ENCODE peak calls at places on chromosomes 12 and 14, in seven cellular contexts. J is ovary, S is GM12878, Q is HCT116, E is GM12891, N is Peyer's patch, F is A549. D is an unnamed sample.

GRCh38 chr12:49866859-49867579 is 24.1 kb upstream of the BCDIN3D start:
- DNase-seq in J (peak), Q (peak), N (peak), F (peak), S (no peak), E (peak), D (peak)

GRCh38 chr12:76614364-76614763 is 54.8 kb upstream of the OSBPL8 start:
- DNase-seq in Q (no peak), S (no peak), N (no peak), E (no peak), J (no peak), F (no peak), D (no peak)

GRCh38 chr12:130880411-130880885 is 8.6 kb downstream of the RAN start:
- DNase-seq in F (no peak), E (no peak), S (no peak), Q (no peak), J (no peak), N (no peak), D (peak)

GRCh38 chr14:75059642-75060041 is 4.2 kb downstream of the ACYP1 start:
- DNase-seq in S (no peak), N (no peak), E (no peak), J (no peak), F (no peak), Q (no peak), D (no peak)

GRCh38 chr14:52266179-52266578 is 1.3 kb upstream of the PTGDR start:
- DNase-seq in J (no peak), N (no peak), E (no peak), Q (no peak), F (no peak), S (no peak), D (no peak)

GRCh38 chr14:33287204-33287603 is 348.5 kb downstream of the NPAS3 start:
- DNase-seq in F (no peak), N (no peak), J (no peak), S (no peak), E (no peak), Q (no peak), D (no peak)

GRCh38 chr12:162467-163307 is 51.3 kb downstream of the SLC6A12 start:
- DNase-seq in N (no peak), J (no peak), E (no peak), F (no peak), Q (no peak), S (no peak), D (no peak)

GRCh38 chr12:72277415-72277814 is 5.2 kb downstream of the TRHDE start:
- DNase-seq in E (no peak), Q (no peak), J (no peak), S (no peak), F (no peak), N (no peak), D (no peak)

GRCh38 chr12:119624971-119625370 is 31.4 kb downstream of the TMEM233 start:
- DNase-seq in N (no peak), F (no peak), S (no peak), E (no peak), Q (no peak), J (no peak), D (no peak)

GRCh38 chr12:57772429-57773322 is at the start of gene EEF1AKMT3:
- DNase-seq in F (no peak), E (no peak), S (no peak), Q (no peak), N (peak), J (peak), D (peak)

GRCh38 chr14:88521818-88522217 is 33.0 kb downstream of the PTPN21 start:
- DNase-seq in S (no peak), E (no peak), J (no peak), N (no peak), Q (no peak), F (no peak), D (no peak)

GRCh38 chr12:1579626-1580025 is 14.8 kb downstream of the FBXL14 start:
- DNase-seq in J (no peak), N (no peak), E (no peak), S (no peak), Q (no peak), F (no peak), D (no peak)

GRCh38 chr14:76926521-76927251 is 100.5 kb downstream of the LRRC74A start:
- DNase-seq in E (peak), Q (no peak), J (peak), F (no peak), S (no peak), N (peak), D (peak)

GRCh38 chr12:100375023-100375737 is 18.3 kb downstream of the SLC17A8 start:
- DNase-seq in S (no peak), N (peak), E (no peak), Q (no peak), F (no peak), J (peak), D (no peak)

GRCh38 chr14:103067231-103067954 is 10.0 kb upstream of the CDC42BPB start:
- DNase-seq in J (no peak), N (peak), S (no peak), F (peak), E (no peak), Q (peak), D (no peak)

GRCh38 chr12:46005823-46006222 is 15.4 kb upstream of the SCAF11 start:
- DNase-seq in F (no peak), N (no peak), E (no peak), Q (no peak), S (no peak), J (no peak), D (no peak)

GRCh38 chr14:64464695-64465094 is 604 bp upstream of the AKAP5 start:
- DNase-seq in S (no peak), E (no peak), J (no peak), Q (no peak), F (no peak), N (no peak), D (no peak)

GRCh38 chr14:85217412-85217811 is 312.5 kb upstream of the FLRT2 start:
- DNase-seq in J (no peak), N (no peak), E (no peak), F (no peak), Q (no peak), S (no peak), D (no peak)

GRCh38 chr12:46523863-46524770 is 151.5 kb upstream of the SLC38A2 start:
- DNase-seq in F (peak), J (no peak), E (no peak), N (no peak), S (no peak), Q (peak), D (no peak)

GRCh38 chr14:59582161-59582560 is 5.5 kb upstream of the CCDC175 start:
- DNase-seq in S (no peak), J (no peak), N (no peak), E (no peak), Q (no peak), F (no peak), D (no peak)

GRCh38 chr12:94421868-94422740 is 37.6 kb downstream of the CEP83 start:
- DNase-seq in E (no peak), F (peak), S (no peak), Q (no peak), J (no peak), N (no peak), D (no peak)

GRCh38 chr12:1127021-1127420 is 136.0 kb downstream of the ERC1 start:
- DNase-seq in E (no peak), Q (no peak), J (no peak), S (no peak), F (no peak), N (no peak), D (no peak)

GRCh38 chr14:78157855-78158436 is 12.2 kb upstream of the NRXN3 start:
- DNase-seq in F (no peak), Q (no peak), N (no peak), S (no peak), J (no peak), E (no peak), D (no peak)

GRCh38 chr12:62694632-62695031 is 228.0 kb downstream of the MON2 start:
- DNase-seq in N (no peak), S (no peak), F (no peak), J (no peak), E (no peak), Q (no peak), D (no peak)

GRCh38 chr12:21769311-21769710 is 5.2 kb downstream of the KCNJ8 start:
- DNase-seq in F (no peak), J (no peak), Q (no peak), S (no peak), E (no peak), N (no peak), D (no peak)

GRCh38 chr12:11162494-11162893 is 8.5 kb upstream of the SMIM10L1 start:
- DNase-seq in E (no peak), F (no peak), S (no peak), N (no peak), J (no peak), Q (no peak), D (no peak)

GRCh38 chr14:104223101-104223809 is 84.9 kb downstream of the KIF26A start:
- DNase-seq in F (no peak), Q (no peak), E (no peak), N (no peak), J (peak), S (no peak), D (no peak)

GRCh38 chr12:106139422-106140141 is 828 bp upstream of the NUAK1 start:
- DNase-seq in S (no peak), N (peak), J (peak), F (peak), Q (peak), E (peak), D (no peak)

GRCh38 chr14:21723431-21724045 is 49.9 kb upstream of the OR4E1 start:
- DNase-seq in S (no peak), N (no peak), Q (peak), J (no peak), F (peak), E (no peak), D (no peak)

GRCh38 chr12:116599285-116600122 is 40.3 kb downstream of the MAP1LC3B2 start:
- DNase-seq in Q (peak), E (peak), N (peak), F (peak), S (peak), J (peak), D (peak)
- TF ChIP-seq POLR2A in Q (no peak), E (no peak), N (no peak), F (no peak), S (no peak), J (peak), D (no peak)

GRCh38 chr12:26124491-26125450 is at the start of gene BHLHE41:
- DNase-seq in J (peak), N (peak), S (no peak), F (no peak), E (no peak), Q (no peak), D (peak)
- TF ChIP-seq POLR2A in J (peak), N (peak), S (no peak), F (no peak), E (no peak), Q (no peak), D (no peak)

GRCh38 chr12:12723681-12724420 is 6.7 kb downstream of the CDKN1B start:
- DNase-seq in J (peak), E (no peak), S (no peak), F (peak), Q (no peak), N (peak), D (no peak)
- TF ChIP-seq POLR2A in J (no peak), E (peak), S (peak), F (no peak), Q (no peak), N (peak), D (peak)

DNA sequence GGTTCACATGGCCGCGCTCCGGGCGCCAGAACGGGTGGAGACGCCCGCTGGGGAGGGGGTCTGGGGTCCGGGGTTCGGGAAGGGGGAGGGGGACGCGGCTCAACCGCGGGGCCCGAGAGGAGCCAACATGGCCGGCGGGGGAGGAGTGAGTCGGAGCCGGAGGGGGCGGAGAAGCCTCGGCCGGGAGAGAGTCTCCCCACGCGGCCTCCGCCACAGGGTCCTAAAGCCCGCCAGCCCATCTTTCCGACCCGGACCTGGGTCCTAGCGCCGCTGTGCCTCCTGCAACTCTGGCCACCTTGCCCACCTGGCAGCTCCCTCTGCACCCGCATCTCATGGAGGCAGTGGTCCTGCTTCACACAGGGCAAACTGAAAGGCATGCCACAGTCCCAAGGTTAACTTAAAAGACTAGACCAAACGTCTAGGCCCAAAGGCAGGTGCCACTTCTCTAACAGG is at the start of gene BAZ2A:
- DNase-seq in N (peak), E (peak), S (no peak), F (peak), J (peak), Q (peak), D (peak)
- TF ChIP-seq POLR2A in N (no peak), E (no peak), S (peak), F (no peak), J (peak), Q (no peak), D (no peak)

DNA sequence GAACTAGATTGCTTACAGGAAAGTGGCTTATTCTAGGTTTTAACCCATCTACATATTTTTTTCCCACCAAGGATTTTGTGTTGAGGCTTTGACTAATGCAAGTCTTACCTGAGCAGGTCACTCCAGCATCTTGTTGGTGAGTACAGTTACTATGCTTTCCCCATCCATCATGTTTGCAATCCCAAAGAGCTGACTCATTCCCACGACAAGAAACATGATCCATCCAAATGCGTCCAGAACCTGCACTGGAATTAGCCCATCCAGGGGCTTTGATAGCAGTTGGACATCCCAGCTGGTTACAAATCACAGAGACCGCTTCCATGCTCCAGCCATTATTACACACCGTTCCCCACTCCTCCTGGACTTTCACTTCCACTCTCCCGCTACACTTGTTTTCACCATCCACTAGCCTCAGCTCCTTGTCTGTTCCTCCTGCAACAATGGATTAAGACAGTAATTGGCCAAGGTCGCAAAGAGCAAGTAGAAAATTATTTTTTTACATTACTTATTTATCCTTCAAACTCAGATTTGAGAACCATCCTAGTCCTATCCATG is 2.5 kb downstream of the CD163 start:
- DNase-seq in J (no peak), Q (no peak), F (peak), E (no peak), N (no peak), S (no peak), D (no peak)
- TF ChIP-seq POLR2A in J (no peak), Q (no peak), F (no peak), E (no peak), N (no peak), S (no peak), D (no peak)

GRCh38 chr12:121581681-121582439 is 1.0 kb upstream of the KDM2B start:
- DNase-seq in N (peak), E (no peak), S (no peak), J (peak), Q (no peak), F (no peak), D (no peak)
- TF ChIP-seq POLR2A in N (no peak), E (no peak), S (peak), J (no peak), Q (no peak), F (no peak), D (no peak)

DNA sequence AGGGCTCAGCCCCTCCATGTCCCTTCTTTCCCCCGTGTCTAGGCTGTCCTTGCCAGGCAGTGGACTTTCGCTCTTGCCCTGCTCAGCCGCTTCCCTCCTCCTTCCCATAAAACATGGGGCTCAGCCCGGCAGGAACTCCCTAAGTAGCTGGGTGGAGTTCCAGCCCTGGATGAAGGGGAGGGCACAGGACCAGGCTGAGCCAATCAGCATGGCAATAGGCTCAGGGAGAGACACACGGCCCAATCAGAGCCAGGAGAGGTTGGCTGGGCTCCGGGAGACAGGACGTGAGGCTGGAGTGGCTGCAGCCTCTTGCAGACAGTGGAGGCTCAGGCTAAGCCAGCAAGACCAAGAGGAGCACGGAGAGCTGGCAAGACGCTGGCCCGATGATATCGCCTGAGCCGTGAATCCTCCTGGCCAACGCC is 54.3 kb downstream of the GALNT9 start:
- DNase-seq in S (no peak), J (no peak), Q (peak), E (no peak), F (peak), N (peak), D (no peak)
- TF ChIP-seq POLR2A in S (no peak), J (no peak), Q (no peak), E (no peak), F (no peak), N (no peak), D (no peak)